ENCODE peak calls at places on chromosomes 16 and 17, in six cellular contexts. J, L, N, Q, W and U are unnamed samples.

GRCh38 chr17:77441130-77441920 is 300.6 kb downstream of the SEC14L1 start:
- DNase-seq in N (peak), Q (no peak), L (no peak), W (peak), J (peak), U (peak)

GRCh38 chr16:29114476-29115012 is 129.7 kb downstream of the LAT start:
- DNase-seq in L (no peak), W (no peak), J (no peak), Q (no peak), N (no peak), U (no peak)

GRCh38 chr17:61458491-61459433 is 6.5 kb downstream of the TBX4 start:
- DNase-seq in Q (no peak), W (no peak), L (no peak), J (no peak), N (no peak), U (no peak)

GRCh38 chr16:89805136-89805905 is 11.1 kb downstream of the FANCA start:
- DNase-seq in W (no peak), L (no peak), J (no peak), Q (no peak), N (no peak), U (no peak)

GRCh38 chr16:31331141-31331764 is 23.7 kb upstream of the ITGAX start:
- DNase-seq in N (no peak), J (no peak), L (no peak), W (peak), Q (no peak), U (peak)

GRCh38 chr16:81429045-81429521 is 15.5 kb upstream of the CMIP start:
- DNase-seq in W (no peak), L (no peak), N (no peak), J (no peak), Q (no peak), U (peak)

GRCh38 chr17:82113941-82114340 is 15.9 kb upstream of the FASN start:
- DNase-seq in N (no peak), J (no peak), Q (no peak), W (no peak), L (no peak), U (no peak)

GRCh38 chr16:74760007-74760767 is 14.4 kb downstream of the FA2H start:
- DNase-seq in J (no peak), W (no peak), N (no peak), Q (no peak), L (peak), U (no peak)

GRCh38 chr16:85185281-85185680 is 73.0 kb upstream of the CIBAR2 start:
- DNase-seq in W (no peak), J (no peak), Q (no peak), L (no peak), N (no peak), U (no peak)

GRCh38 chr17:77571562-77571981 is 386.9 kb upstream of the TNRC6C start:
- DNase-seq in L (peak), W (no peak), Q (no peak), N (peak), J (peak), U (peak)

GRCh38 chr17:16258916-16259315 is 41.9 kb downstream of the PIGL start:
- DNase-seq in Q (no peak), N (no peak), W (no peak), J (no peak), L (no peak), U (no peak)

GRCh38 chr17:66964930-66965800 is 658 bp downstream of the CACNG4 start:
- DNase-seq in N (no peak), Q (no peak), J (no peak), L (no peak), W (peak), U (no peak)

GRCh38 chr17:50917418-50917743 is 51.2 kb upstream of the TOB1 start:
- DNase-seq in L (no peak), W (peak), Q (no peak), N (no peak), J (no peak), U (no peak)

GRCh38 chr16:67198238-67198734 is 645 bp upstream of the ELMO3 start:
- DNase-seq in N (peak), W (no peak), L (no peak), Q (peak), J (peak), U (no peak)